ENCODE peak calls at places on chromosomes 7 and 10, in six cellular contexts. One of them, this sample, is unnamed.
A peak's percentile ranks its signal among the peaks of the same experiment; 100 is the strongest.

GRCh38 chr10:4825868-4826787 is at the start of gene AKR1E2:
- DNase-seq in HepG2: no peak
- DNase-seq in GM12891: no peak
- DNase-seq in H1: peak; percentile 46
- DNase-seq in K562: peak; percentile 87
- DNase-seq in GM12878: no peak
- DNase-seq in this sample: peak; percentile 17

GRCh38 chr7:112207106-112207592 is 654 bp downstream of the ZNF277 start:
- DNase-seq in HepG2: no peak
- DNase-seq in GM12891: peak; percentile 10
- DNase-seq in H1: no peak
- DNase-seq in K562: peak; percentile 27
- DNase-seq in GM12878: no peak
- DNase-seq in this sample: peak; percentile 4

GRCh38 chr10:34679177-34679576 is 135.9 kb downstream of the PARD3 start:
- DNase-seq in HepG2: no peak
- DNase-seq in GM12891: no peak
- DNase-seq in H1: no peak
- DNase-seq in K562: no peak
- DNase-seq in GM12878: no peak
- DNase-seq in this sample: no peak

GRCh38 chr10:62817120-62817762 is 1.1 kb upstream of the EGR2 start:
- DNase-seq in HepG2: no peak
- DNase-seq in GM12891: peak; percentile 47
- DNase-seq in H1: no peak
- DNase-seq in K562: peak; percentile 81
- DNase-seq in GM12878: no peak
- DNase-seq in this sample: peak; percentile 52

GRCh38 chr7:97064972-97065587 is 40.4 kb upstream of the DLX5 start:
- DNase-seq in HepG2: peak; percentile 36
- DNase-seq in GM12891: peak; percentile 15
- DNase-seq in H1: no peak
- DNase-seq in K562: peak; percentile 50
- DNase-seq in GM12878: no peak
- DNase-seq in this sample: peak; percentile 19

GRCh38 chr10:60914676-60915075 is 29.3 kb downstream of the RHOBTB1 start:
- DNase-seq in HepG2: no peak
- DNase-seq in GM12891: no peak
- DNase-seq in H1: no peak
- DNase-seq in K562: no peak
- DNase-seq in GM12878: no peak
- DNase-seq in this sample: no peak

GRCh38 chr10:93220315-93221170 is 146.8 kb downstream of the CYP26A1 start:
- DNase-seq in HepG2: no peak
- DNase-seq in GM12891: no peak
- DNase-seq in H1: no peak
- DNase-seq in K562: peak; percentile 28
- DNase-seq in GM12878: no peak
- DNase-seq in this sample: no peak

GRCh38 chr10:10897400-10897799 is 120.3 kb upstream of the CELF2 start:
- DNase-seq in HepG2: no peak
- DNase-seq in GM12891: no peak
- DNase-seq in H1: no peak
- DNase-seq in K562: no peak
- DNase-seq in GM12878: no peak
- DNase-seq in this sample: no peak

GRCh38 chr7:155427411-155428038 is 30.4 kb upstream of the EN2 start:
- DNase-seq in HepG2: no peak
- DNase-seq in GM12891: no peak
- DNase-seq in H1: no peak
- DNase-seq in K562: no peak
- DNase-seq in GM12878: no peak
- DNase-seq in this sample: no peak

GRCh38 chr7:1141651-1142050 is 18.3 kb downstream of the ZFAND2A start:
- DNase-seq in HepG2: no peak
- DNase-seq in GM12891: no peak
- DNase-seq in H1: no peak
- DNase-seq in K562: no peak
- DNase-seq in GM12878: no peak
- DNase-seq in this sample: no peak

GRCh38 chr10:73827346-73828089 is 16.1 kb upstream of the NDST2 start:
- DNase-seq in HepG2: no peak
- DNase-seq in GM12891: no peak
- DNase-seq in H1: no peak
- DNase-seq in K562: no peak
- DNase-seq in GM12878: no peak
- DNase-seq in this sample: no peak

GRCh38 chr10:47146571-47146970 is 153.4 kb upstream of the GDF10 start:
- DNase-seq in HepG2: no peak
- DNase-seq in GM12891: no peak
- DNase-seq in H1: no peak
- DNase-seq in K562: no peak
- DNase-seq in GM12878: no peak
- DNase-seq in this sample: no peak

GRCh38 chr10:131746785-131747184 is 154.0 kb upstream of the PPP2R2D start:
- DNase-seq in HepG2: no peak
- DNase-seq in GM12891: no peak
- DNase-seq in H1: no peak
- DNase-seq in K562: no peak
- DNase-seq in GM12878: no peak
- DNase-seq in this sample: no peak

GRCh38 chr7:7765422-7765821 is 47.0 kb upstream of the RPA3 start:
- DNase-seq in HepG2: no peak
- DNase-seq in GM12891: no peak
- DNase-seq in H1: no peak
- DNase-seq in K562: no peak
- DNase-seq in GM12878: no peak
- DNase-seq in this sample: no peak

GRCh38 chr10:73850863-73851461 is 23.4 kb downstream of the CAMK2G start:
- DNase-seq in HepG2: no peak
- DNase-seq in GM12891: no peak
- DNase-seq in H1: no peak
- DNase-seq in K562: no peak
- DNase-seq in GM12878: no peak
- DNase-seq in this sample: no peak

GRCh38 chr7:152674860-152675760 is 831 bp downstream of the XRCC2 start:
- DNase-seq in HepG2: peak; percentile 47
- DNase-seq in GM12891: no peak
- DNase-seq in H1: no peak
- DNase-seq in K562: peak; percentile 54
- DNase-seq in GM12878: no peak
- DNase-seq in this sample: no peak

GRCh38 chr10:60334991-60335390 is 54.7 kb downstream of the ANK3 start:
- DNase-seq in HepG2: no peak
- DNase-seq in GM12891: no peak
- DNase-seq in H1: no peak
- DNase-seq in K562: no peak
- DNase-seq in GM12878: no peak
- DNase-seq in this sample: no peak

GRCh38 chr7:143300959-143301617 is 12.9 kb downstream of the CASP2 start:
- DNase-seq in HepG2: no peak
- DNase-seq in GM12891: no peak
- DNase-seq in H1: no peak
- DNase-seq in K562: no peak
- DNase-seq in GM12878: no peak
- DNase-seq in this sample: no peak

GRCh38 chr7:137508437-137509175 is 165.1 kb upstream of the PTN start:
- DNase-seq in HepG2: no peak
- DNase-seq in GM12891: no peak
- DNase-seq in H1: no peak
- DNase-seq in K562: no peak
- DNase-seq in GM12878: no peak
- DNase-seq in this sample: no peak

GRCh38 chr10:60389413-60390009 is at the start of gene ANK3:
- DNase-seq in HepG2: no peak
- DNase-seq in GM12891: no peak
- DNase-seq in H1: no peak
- DNase-seq in K562: no peak
- DNase-seq in GM12878: no peak
- DNase-seq in this sample: no peak

GRCh38 chr10:78645053-78645787 is 423.5 kb upstream of the ZMIZ1 start:
- DNase-seq in HepG2: peak; percentile 77
- DNase-seq in GM12891: no peak
- DNase-seq in H1: no peak
- DNase-seq in K562: no peak
- DNase-seq in GM12878: no peak
- DNase-seq in this sample: no peak

GRCh38 chr7:55533050-55533728 is 39.1 kb downstream of the VOPP1 start:
- DNase-seq in HepG2: no peak
- DNase-seq in GM12891: peak; percentile 52
- DNase-seq in H1: no peak
- DNase-seq in K562: no peak
- DNase-seq in GM12878: peak; percentile 98
- DNase-seq in this sample: peak; percentile 60

GRCh38 chr10:31819393-31819820 is 109.2 kb downstream of the ARHGAP12 start:
- DNase-seq in HepG2: no peak
- DNase-seq in GM12891: no peak
- DNase-seq in H1: no peak
- DNase-seq in K562: no peak
- DNase-seq in GM12878: no peak
- DNase-seq in this sample: no peak

GRCh38 chr7:26013551-26014083 is 138.4 kb upstream of the NFE2L3 start:
- DNase-seq in HepG2: no peak
- DNase-seq in GM12891: no peak
- DNase-seq in H1: no peak
- DNase-seq in K562: no peak
- DNase-seq in GM12878: no peak
- DNase-seq in this sample: no peak

GRCh38 chr10:84267503-84268126 is 22.8 kb downstream of the RGR start:
- DNase-seq in HepG2: peak; percentile 13
- DNase-seq in GM12891: no peak
- DNase-seq in H1: peak; percentile 53
- DNase-seq in K562: peak; percentile 38
- DNase-seq in GM12878: no peak
- DNase-seq in this sample: no peak

GRCh38 chr10:71946700-71947099 is 17.5 kb upstream of the CHST3 start:
- DNase-seq in HepG2: no peak
- DNase-seq in GM12891: no peak
- DNase-seq in H1: no peak
- DNase-seq in K562: no peak
- DNase-seq in GM12878: no peak
- DNase-seq in this sample: no peak

GRCh38 chr7:40542982-40543741 is 408.4 kb downstream of the SUGCT start:
- DNase-seq in HepG2: no peak
- DNase-seq in GM12891: no peak
- DNase-seq in H1: no peak
- DNase-seq in K562: no peak
- DNase-seq in GM12878: no peak
- DNase-seq in this sample: no peak

DNA sequence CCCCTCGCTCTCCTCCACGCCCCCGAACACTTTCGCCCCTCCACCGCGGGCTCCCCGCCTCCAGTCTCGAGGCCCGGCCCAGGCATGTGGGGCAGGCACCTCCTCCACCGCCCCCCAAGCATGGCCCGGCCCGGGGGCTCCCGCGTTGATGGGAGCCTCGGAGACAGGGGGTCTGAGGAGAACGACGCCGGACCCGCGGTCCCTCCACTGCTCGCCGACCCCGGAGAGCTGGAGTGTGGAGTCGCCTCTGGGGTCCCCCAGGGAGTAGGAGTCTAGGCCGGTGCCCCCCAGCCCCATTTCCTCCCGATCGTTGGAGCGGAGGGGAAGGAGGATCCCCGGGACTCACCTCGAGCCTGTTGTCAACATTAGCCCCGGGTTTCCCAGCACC is 206 bp downstream of the UPF2 start:
- DNase-seq in HepG2: no peak
- DNase-seq in GM12891: peak; percentile 30
- DNase-seq in H1: no peak
- DNase-seq in K562: peak; percentile 80
- DNase-seq in GM12878: no peak
- DNase-seq in this sample: no peak
- TF ChIP-seq TAF1 in HepG2: no peak
- TF ChIP-seq TAF1 in GM12891: peak; percentile 74
- TF ChIP-seq TAF1 in H1: peak; percentile 71
- TF ChIP-seq TAF1 in K562: no peak
- TF ChIP-seq TAF1 in GM12878: no peak
- TF ChIP-seq TAF1 in this sample: no peak

GRCh38 chr7:140316165-140316661 is 82.1 kb downstream of the SLC37A3 start:
- DNase-seq in HepG2: no peak
- DNase-seq in GM12891: no peak
- DNase-seq in H1: no peak
- DNase-seq in K562: no peak
- DNase-seq in GM12878: no peak
- DNase-seq in this sample: no peak
- TF ChIP-seq POLR2A in HepG2: no peak
- TF ChIP-seq POLR2A in GM12891: no peak
- TF ChIP-seq POLR2A in H1: no peak
- TF ChIP-seq POLR2A in K562: no peak
- TF ChIP-seq POLR2A in GM12878: no peak
- TF ChIP-seq POLR2A in this sample: no peak

GRCh38 chr7:99693427-99694200 is 13.8 kb upstream of the CYP3A5 start:
- DNase-seq in HepG2: peak; percentile 97
- DNase-seq in GM12891: no peak
- DNase-seq in H1: no peak
- DNase-seq in K562: peak; percentile 81
- DNase-seq in GM12878: no peak
- DNase-seq in this sample: no peak
- TF ChIP-seq POLR2AphosphoS5 in HepG2: peak; percentile 74
- TF ChIP-seq POLR2AphosphoS5 in GM12891: no peak
- TF ChIP-seq POLR2AphosphoS5 in H1: no peak
- TF ChIP-seq POLR2AphosphoS5 in K562: peak; percentile 76
- TF ChIP-seq POLR2AphosphoS5 in GM12878: no peak
- TF ChIP-seq POLR2AphosphoS5 in this sample: no peak

GRCh38 chr10:86310291-86310690 is 56.3 kb downstream of the GRID1 start:
- DNase-seq in HepG2: no peak
- DNase-seq in GM12891: no peak
- DNase-seq in H1: no peak
- DNase-seq in K562: no peak
- DNase-seq in GM12878: no peak
- DNase-seq in this sample: no peak

GRCh38 chr10:86310702-86311101 is 55.9 kb downstream of the GRID1 start:
- DNase-seq in HepG2: no peak
- DNase-seq in GM12891: no peak
- DNase-seq in H1: no peak
- DNase-seq in K562: no peak
- DNase-seq in GM12878: no peak
- DNase-seq in this sample: no peak

GRCh38 chr10:86311176-86311575 is 55.4 kb downstream of the GRID1 start:
- DNase-seq in HepG2: no peak
- DNase-seq in GM12891: no peak
- DNase-seq in H1: no peak
- DNase-seq in K562: peak; percentile 27
- DNase-seq in GM12878: no peak
- DNase-seq in this sample: no peak

GRCh38 chr10:86312701-86313270 is 53.8 kb downstream of the GRID1 start:
- DNase-seq in HepG2: no peak
- DNase-seq in GM12891: no peak
- DNase-seq in H1: no peak
- DNase-seq in K562: no peak
- DNase-seq in GM12878: no peak
- DNase-seq in this sample: no peak

DNA sequence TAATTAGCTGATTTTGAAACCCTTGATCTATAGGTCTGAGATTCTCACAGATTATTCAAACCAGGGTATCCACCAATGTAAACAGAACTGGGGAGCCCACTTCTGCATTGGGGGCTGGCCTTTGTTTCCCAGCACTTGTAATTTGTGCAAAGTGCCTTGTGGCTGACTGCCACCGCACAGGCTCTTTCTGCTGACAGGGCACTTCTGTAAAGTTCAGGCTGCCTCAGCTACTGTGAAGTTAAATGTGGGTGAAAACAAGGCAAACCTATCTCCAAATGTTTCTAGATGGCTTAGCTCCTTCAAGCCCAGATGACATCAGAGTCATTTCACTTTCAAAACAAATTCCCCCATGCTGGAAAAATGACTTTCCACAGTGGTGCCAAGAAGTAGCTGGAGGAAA is 54.7 kb downstream of the GRID1 start:
- DNase-seq in HepG2: no peak
- DNase-seq in GM12891: no peak
- DNase-seq in H1: no peak
- DNase-seq in K562: no peak
- DNase-seq in GM12878: no peak
- DNase-seq in this sample: no peak
- TF ChIP-seq TAF1 in HepG2: no peak
- TF ChIP-seq TAF1 in GM12891: no peak
- TF ChIP-seq TAF1 in H1: no peak
- TF ChIP-seq TAF1 in K562: no peak
- TF ChIP-seq TAF1 in GM12878: no peak
- TF ChIP-seq TAF1 in this sample: no peak

This sample was measured in GM12892.